ENCODE peak calls at places on chromosomes 6 and 20, in five cellular contexts. X is nephron progenitor cell, U is A549, L is endothelial cell, C is pons. K is an unnamed sample.

GRCh38 chr6:143822584-143823024 is 20.5 kb upstream of the LTV1 start:
- DNase-seq in X (no peak), U (no peak), L (no peak), C (no peak), K (no peak)

GRCh38 chr20:4325548-4326187 is 310.3 kb upstream of the RNF24 start:
- DNase-seq in X (no peak), U (no peak), L (no peak), C (no peak), K (no peak)

GRCh38 chr6:144476286-144476685 is 191.2 kb downstream of the UTRN start:
- DNase-seq in X (no peak), U (no peak), L (no peak), C (no peak), K (no peak)

GRCh38 chr6:25660512-25660911 is 8.5 kb downstream of the SCGN start:
- DNase-seq in X (no peak), U (peak; percentile 67), L (no peak), C (no peak), K (no peak)

GRCh38 chr6:83893024-83893423 is 33.5 kb downstream of the CYB5R4 start:
- DNase-seq in X (no peak), U (no peak), L (no peak), C (no peak), K (no peak)

GRCh38 chr20:37564388-37565133 is 36.9 kb upstream of the BLCAP start:
- DNase-seq in X (peak; percentile 83), U (peak; percentile 46), L (peak; percentile 83), C (no peak), K (peak; percentile 39)

GRCh38 chr6:169028343-169028742 is 225.3 kb downstream of the THBS2 start:
- DNase-seq in X (no peak), U (no peak), L (no peak), C (no peak), K (no peak)

GRCh38 chr20:40948352-40949267 is 80.0 kb upstream of the TOP1 start:
- DNase-seq in X (no peak), U (no peak), L (no peak), C (no peak), K (no peak)

GRCh38 chr6:43286995-43287716 is 10.9 kb upstream of the SLC22A7 start:
- DNase-seq in X (no peak), U (no peak), L (no peak), C (peak; percentile 22), K (no peak)

GRCh38 chr20:50309280-50309763 is 118.7 kb downstream of the CEBPB start:
- DNase-seq in X (no peak), U (no peak), L (no peak), C (no peak), K (no peak)

GRCh38 chr6:143569035-143569434 is 57.5 kb upstream of the FUCA2 start:
- DNase-seq in X (no peak), U (no peak), L (no peak), C (no peak), K (no peak)

GRCh38 chr6:14141531-14141930 is 24.0 kb downstream of the CD83 start:
- DNase-seq in X (no peak), U (no peak), L (no peak), C (no peak), K (no peak)

GRCh38 chr6:131946404-131946991 is 4.7 kb downstream of the CCN2 start:
- DNase-seq in X (no peak), U (no peak), L (no peak), C (no peak), K (no peak)

GRCh38 chr6:7580927-7581618 is 8.9 kb upstream of the SNRNP48 start:
- DNase-seq in X (no peak), U (peak; percentile 5), L (no peak), C (no peak), K (no peak)

GRCh38 chr6:2378891-2379652 is 133.7 kb upstream of the GMDS start:
- DNase-seq in X (no peak), U (no peak), L (no peak), C (no peak), K (no peak)

GRCh38 chr6:49606696-49607390 is 29.8 kb downstream of the RHAG start:
- DNase-seq in X (peak; percentile 29), U (peak; percentile 41), L (peak; percentile 23), C (peak; percentile 97), K (peak; percentile 43)

GRCh38 chr6:82410151-82410621 is 46.6 kb downstream of the TPBG start:
- DNase-seq in X (no peak), U (no peak), L (no peak), C (no peak), K (no peak)

GRCh38 chr20:13022401-13023170 is 13.8 kb downstream of the SPTLC3 start:
- DNase-seq in X (no peak), U (no peak), L (no peak), C (no peak), K (no peak)

GRCh38 chr20:64064145-64064698 is 1.2 kb downstream of the TCEA2 start:
- DNase-seq in X (no peak), U (peak; percentile 74), L (no peak), C (no peak), K (no peak)

K was measured in NT2/D1.